ENCODE peak calls at places on chromosomes 11 and 22, in five cellular contexts. K is OCI-LY7; Q is stimulated activated CD8-positive, alpha-beta memory T cell treated with anti-CD3 and anti-CD28 coated beads, Interleukin-2, amount 100 ng/mL, for 1 hour; V is KG1; N is HS-5. M is an unnamed sample.

GRCh38 chr11:79237676-79238075 is 203.2 kb downstream of the TENM4 start:
- DNase-seq in K (no peak), Q (no peak), V (no peak), N (peak), M (no peak)

GRCh38 chr22:29146771-29147170 is 58.9 kb upstream of the EMID1 start:
- DNase-seq in K (no peak), Q (no peak), V (no peak), N (no peak), M (no peak)

GRCh38 chr11:34050967-34051348 is 573 bp upstream of the CAPRIN1 start:
- DNase-seq in K (no peak), Q (no peak), V (peak), N (no peak), M (no peak)

GRCh38 chr22:39405346-39406085 is 5.9 kb downstream of the TAB1 start:
- DNase-seq in K (no peak), Q (no peak), V (no peak), N (no peak), M (no peak)

GRCh38 chr11:43907028-43907966 is 26.7 kb downstream of the ALKBH3 start:
- DNase-seq in K (peak), Q (no peak), V (no peak), N (no peak), M (no peak)

GRCh38 chr22:19992921-19993355 is 23.7 kb downstream of the ARVCF start:
- DNase-seq in K (no peak), Q (no peak), V (no peak), N (no peak), M (no peak)

GRCh38 chr22:38955926-38956325 is 1.5 kb upstream of the APOBEC3A start:
- DNase-seq in K (no peak), Q (no peak), V (no peak), N (no peak), M (no peak)

GRCh38 chr11:93017821-93018690 is 48.6 kb downstream of the MTNR1B start:
- DNase-seq in K (no peak), Q (no peak), V (no peak), N (no peak), M (no peak)

GRCh38 chr11:59669611-59670009 is 773 bp upstream of the PATL1 start:
- DNase-seq in K (no peak), Q (no peak), V (no peak), N (peak), M (peak)

GRCh38 chr11:79363861-79364378 is 76.9 kb downstream of the TENM4 start:
- DNase-seq in K (no peak), Q (no peak), V (no peak), N (no peak), M (no peak)

GRCh38 chr22:50105529-50106100 is 15.8 kb downstream of the MOV10L1 start:
- DNase-seq in K (peak), Q (no peak), V (peak), N (no peak), M (no peak)

GRCh38 chr11:17738350-17739207 is 4.0 kb downstream of the KCNC1 start:
- DNase-seq in K (no peak), Q (no peak), V (no peak), N (no peak), M (peak)

GRCh38 chr22:26544489-26544888 is 32.2 kb upstream of the TFIP11 start:
- DNase-seq in K (no peak), Q (no peak), V (no peak), N (no peak), M (no peak)

GRCh38 chr11:9906043-9906791 is 242.3 kb downstream of the SWAP70 start:
- DNase-seq in K (no peak), Q (no peak), V (no peak), N (peak), M (no peak)

GRCh38 chr22:44139773-44140172 is 41.0 kb upstream of the PARVG start:
- DNase-seq in K (no peak), Q (no peak), V (no peak), N (no peak), M (no peak)

GRCh38 chr11:121777056-121777455 is 324.3 kb upstream of the SORL1-AS1 start:
- DNase-seq in K (no peak), Q (no peak), V (no peak), N (no peak), M (no peak)

GRCh38 chr11:87006035-87006434 is 31.7 kb upstream of the TMEM135 start:
- DNase-seq in K (no peak), Q (no peak), V (no peak), N (no peak), M (no peak)

GRCh38 chr11:61749607-61750217 is 2.7 kb upstream of the MYRF start:
- DNase-seq in K (no peak), Q (no peak), V (no peak), N (no peak), M (no peak)

GRCh38 chr22:24683671-24684070 is 80.7 kb downstream of the GGT1 start:
- DNase-seq in K (no peak), Q (no peak), V (no peak), N (peak), M (no peak)

GRCh38 chr11:96854425-96854824 is 464.6 kb downstream of the JRKL start:
- DNase-seq in K (no peak), Q (no peak), V (no peak), N (no peak), M (no peak)

GRCh38 chr11:1153105-1153950 is 4.4 kb upstream of the MUC5AC start:
- DNase-seq in K (no peak), Q (no peak), V (no peak), N (no peak), M (peak)

GRCh38 chr11:47527186-47527585 is 25.7 kb downstream of the CELF1 start:
- DNase-seq in K (no peak), Q (no peak), V (no peak), N (no peak), M (no peak)

GRCh38 chr11:12914401-12914912 is 94.7 kb upstream of the RASSF10 start:
- DNase-seq in K (peak), Q (no peak), V (no peak), N (no peak), M (peak)

GRCh38 chr22:17436981-17437410 is 67.7 kb downstream of the CECR2 start:
- DNase-seq in K (no peak), Q (no peak), V (no peak), N (no peak), M (no peak)

GRCh38 chr11:36354221-36355003 is 58.3 kb downstream of the PRR5L start:
- DNase-seq in K (no peak), Q (no peak), V (no peak), N (no peak), M (no peak)

GRCh38 chr11:85948884-85949283 is 93.7 kb downstream of the CCDC83 start:
- DNase-seq in K (no peak), Q (no peak), V (no peak), N (no peak), M (no peak)

GRCh38 chr11:70331901-70332300 is 61.4 kb downstream of the PPFIA1 start:
- DNase-seq in K (no peak), Q (no peak), V (no peak), N (no peak), M (no peak)

GRCh38 chr11:110432713-110433392 is 3.1 kb downstream of the FDX1 start:
- DNase-seq in K (no peak), Q (no peak), V (no peak), N (no peak), M (no peak)

GRCh38 chr11:100329352-100329751 is 357.7 kb upstream of the ARHGAP42 start:
- DNase-seq in K (no peak), Q (no peak), V (no peak), N (no peak), M (no peak)

GRCh38 chr11:117195761-117196160 is 3.4 kb upstream of the TAGLN start:
- DNase-seq in K (no peak), Q (no peak), V (no peak), N (no peak), M (no peak)

GRCh38 chr11:47916361-47916841 is 64.0 kb upstream of the PTPRJ start:
- DNase-seq in K (no peak), Q (no peak), V (no peak), N (no peak), M (no peak)

GRCh38 chr11:62127941-62128770 is 4.3 kb downstream of the INCENP start:
- DNase-seq in K (no peak), Q (no peak), V (no peak), N (no peak), M (no peak)

GRCh38 chr11:120715239-120715638 is 203.7 kb downstream of the GRIK4 start:
- DNase-seq in K (peak), Q (no peak), V (peak), N (no peak), M (peak)